ENCODE peak calls at places on chromosomes 6 and 20, in ten cellular contexts. One of them, this sample, is unnamed.

GRCh38 chr6:164106345-164106769 is 691.8 kb downstream of the QKI start:
- ATAC-seq in activated B cell treated with CpG ODN at 0.5 μM for 24 hours: no peak
- ATAC-seq in mucosa of descending colon: no peak
- ATAC-seq in PC-3: no peak
- ATAC-seq in Right ventricle myocardium inferior: peak
- ATAC-seq in Right ventricle myocardium superior: peak
- ATAC-seq in HCT116: peak
- ATAC-seq in body of pancreas: no peak
- ATAC-seq in stimulated activated memory B cell treated with anti-CD40 and anti-IgM and Interleukin-4, amounts not matched to agents 10 μg/mL and 1 μg/mL and 100 μg/mL, for 72 hours: peak
- ATAC-seq in activated CD8-positive, alpha-beta memory T cell treated with anti-CD3 and anti-CD28 coated beads, Interleukin-2, amount 10 ng/mL, durations not matched to agents 7 days and 5 days: no peak
- ATAC-seq in this sample: no peak

GRCh38 chr6:31660998-31661866 is 654 bp upstream of the C6orf47 start:
- ATAC-seq in PC-3: no peak
- ATAC-seq in body of pancreas: no peak
- ATAC-seq in HCT116: no peak
- ATAC-seq in Right ventricle myocardium inferior: no peak
- ATAC-seq in activated B cell treated with CpG ODN at 0.5 μM for 24 hours: no peak
- ATAC-seq in stimulated activated memory B cell treated with anti-CD40 and anti-IgM and Interleukin-4, amounts not matched to agents 10 μg/mL and 1 μg/mL and 100 μg/mL, for 72 hours: no peak
- ATAC-seq in activated CD8-positive, alpha-beta memory T cell treated with anti-CD3 and anti-CD28 coated beads, Interleukin-2, amount 10 ng/mL, durations not matched to agents 7 days and 5 days: no peak
- ATAC-seq in mucosa of descending colon: no peak
- ATAC-seq in Right ventricle myocardium superior: no peak
- ATAC-seq in this sample: no peak

GRCh38 chr6:32426338-32426737 is 13.3 kb upstream of the HLA-DRA start:
- ATAC-seq in Right ventricle myocardium inferior: no peak
- ATAC-seq in body of pancreas: no peak
- ATAC-seq in stimulated activated memory B cell treated with anti-CD40 and anti-IgM and Interleukin-4, amounts not matched to agents 10 μg/mL and 1 μg/mL and 100 μg/mL, for 72 hours: no peak
- ATAC-seq in PC-3: no peak
- ATAC-seq in mucosa of descending colon: peak
- ATAC-seq in activated B cell treated with CpG ODN at 0.5 μM for 24 hours: no peak
- ATAC-seq in activated CD8-positive, alpha-beta memory T cell treated with anti-CD3 and anti-CD28 coated beads, Interleukin-2, amount 10 ng/mL, durations not matched to agents 7 days and 5 days: no peak
- ATAC-seq in HCT116: no peak
- ATAC-seq in Right ventricle myocardium superior: no peak
- ATAC-seq in this sample: no peak

GRCh38 chr6:106973841-106974336 is 640 bp downstream of the CD24 start:
- ATAC-seq in activated B cell treated with CpG ODN at 0.5 μM for 24 hours: peak
- ATAC-seq in HCT116: no peak
- ATAC-seq in activated CD8-positive, alpha-beta memory T cell treated with anti-CD3 and anti-CD28 coated beads, Interleukin-2, amount 10 ng/mL, durations not matched to agents 7 days and 5 days: no peak
- ATAC-seq in body of pancreas: peak
- ATAC-seq in PC-3: peak
- ATAC-seq in Right ventricle myocardium inferior: no peak
- ATAC-seq in Right ventricle myocardium superior: no peak
- ATAC-seq in stimulated activated memory B cell treated with anti-CD40 and anti-IgM and Interleukin-4, amounts not matched to agents 10 μg/mL and 1 μg/mL and 100 μg/mL, for 72 hours: peak
- ATAC-seq in mucosa of descending colon: peak
- ATAC-seq in this sample: no peak

GRCh38 chr20:47956261-47956995 is 171.1 kb upstream of the SULF2 start:
- ATAC-seq in activated B cell treated with CpG ODN at 0.5 μM for 24 hours: no peak
- ATAC-seq in HCT116: no peak
- ATAC-seq in stimulated activated memory B cell treated with anti-CD40 and anti-IgM and Interleukin-4, amounts not matched to agents 10 μg/mL and 1 μg/mL and 100 μg/mL, for 72 hours: no peak
- ATAC-seq in Right ventricle myocardium superior: peak
- ATAC-seq in activated CD8-positive, alpha-beta memory T cell treated with anti-CD3 and anti-CD28 coated beads, Interleukin-2, amount 10 ng/mL, durations not matched to agents 7 days and 5 days: no peak
- ATAC-seq in Right ventricle myocardium inferior: peak
- ATAC-seq in PC-3: no peak
- ATAC-seq in mucosa of descending colon: no peak
- ATAC-seq in body of pancreas: no peak
- ATAC-seq in this sample: peak

GRCh38 chr6:51542466-51542865 is 544.9 kb downstream of the PKHD1 start:
- ATAC-seq in PC-3: no peak
- ATAC-seq in activated CD8-positive, alpha-beta memory T cell treated with anti-CD3 and anti-CD28 coated beads, Interleukin-2, amount 10 ng/mL, durations not matched to agents 7 days and 5 days: no peak
- ATAC-seq in body of pancreas: no peak
- ATAC-seq in mucosa of descending colon: no peak
- ATAC-seq in stimulated activated memory B cell treated with anti-CD40 and anti-IgM and Interleukin-4, amounts not matched to agents 10 μg/mL and 1 μg/mL and 100 μg/mL, for 72 hours: no peak
- ATAC-seq in Right ventricle myocardium superior: no peak
- ATAC-seq in Right ventricle myocardium inferior: no peak
- ATAC-seq in activated B cell treated with CpG ODN at 0.5 μM for 24 hours: no peak
- ATAC-seq in HCT116: no peak
- ATAC-seq in this sample: no peak

GRCh38 chr6:27604986-27605385 is 132.1 kb upstream of the ZNF184 start:
- ATAC-seq in mucosa of descending colon: no peak
- ATAC-seq in body of pancreas: no peak
- ATAC-seq in PC-3: no peak
- ATAC-seq in activated B cell treated with CpG ODN at 0.5 μM for 24 hours: no peak
- ATAC-seq in HCT116: no peak
- ATAC-seq in stimulated activated memory B cell treated with anti-CD40 and anti-IgM and Interleukin-4, amounts not matched to agents 10 μg/mL and 1 μg/mL and 100 μg/mL, for 72 hours: no peak
- ATAC-seq in Right ventricle myocardium inferior: no peak
- ATAC-seq in activated CD8-positive, alpha-beta memory T cell treated with anti-CD3 and anti-CD28 coated beads, Interleukin-2, amount 10 ng/mL, durations not matched to agents 7 days and 5 days: no peak
- ATAC-seq in Right ventricle myocardium superior: no peak
- ATAC-seq in this sample: no peak

GRCh38 chr6:71529769-71530168 is 241.2 kb downstream of the OGFRL1 start:
- ATAC-seq in PC-3: no peak
- ATAC-seq in Right ventricle myocardium inferior: no peak
- ATAC-seq in activated CD8-positive, alpha-beta memory T cell treated with anti-CD3 and anti-CD28 coated beads, Interleukin-2, amount 10 ng/mL, durations not matched to agents 7 days and 5 days: no peak
- ATAC-seq in activated B cell treated with CpG ODN at 0.5 μM for 24 hours: no peak
- ATAC-seq in body of pancreas: no peak
- ATAC-seq in Right ventricle myocardium superior: no peak
- ATAC-seq in stimulated activated memory B cell treated with anti-CD40 and anti-IgM and Interleukin-4, amounts not matched to agents 10 μg/mL and 1 μg/mL and 100 μg/mL, for 72 hours: no peak
- ATAC-seq in HCT116: no peak
- ATAC-seq in mucosa of descending colon: no peak
- ATAC-seq in this sample: no peak

GRCh38 chr6:108294787-108295625 is at the start of gene AFG1L:
- ATAC-seq in body of pancreas: peak
- ATAC-seq in HCT116: peak
- ATAC-seq in Right ventricle myocardium superior: peak
- ATAC-seq in mucosa of descending colon: peak
- ATAC-seq in activated CD8-positive, alpha-beta memory T cell treated with anti-CD3 and anti-CD28 coated beads, Interleukin-2, amount 10 ng/mL, durations not matched to agents 7 days and 5 days: peak
- ATAC-seq in PC-3: peak
- ATAC-seq in Right ventricle myocardium inferior: peak
- ATAC-seq in activated B cell treated with CpG ODN at 0.5 μM for 24 hours: peak
- ATAC-seq in stimulated activated memory B cell treated with anti-CD40 and anti-IgM and Interleukin-4, amounts not matched to agents 10 μg/mL and 1 μg/mL and 100 μg/mL, for 72 hours: peak
- ATAC-seq in this sample: peak

GRCh38 chr6:22568854-22569253 is 512 bp upstream of the HDGFL1 start:
- ATAC-seq in stimulated activated memory B cell treated with anti-CD40 and anti-IgM and Interleukin-4, amounts not matched to agents 10 μg/mL and 1 μg/mL and 100 μg/mL, for 72 hours: no peak
- ATAC-seq in PC-3: no peak
- ATAC-seq in HCT116: no peak
- ATAC-seq in mucosa of descending colon: no peak
- ATAC-seq in Right ventricle myocardium inferior: no peak
- ATAC-seq in body of pancreas: no peak
- ATAC-seq in activated CD8-positive, alpha-beta memory T cell treated with anti-CD3 and anti-CD28 coated beads, Interleukin-2, amount 10 ng/mL, durations not matched to agents 7 days and 5 days: no peak
- ATAC-seq in Right ventricle myocardium superior: no peak
- ATAC-seq in activated B cell treated with CpG ODN at 0.5 μM for 24 hours: no peak
- ATAC-seq in this sample: no peak

GRCh38 chr20:64091762-64092161 is 7.6 kb upstream of the LKAAEAR1 start:
- ATAC-seq in PC-3: no peak
- ATAC-seq in body of pancreas: no peak
- ATAC-seq in Right ventricle myocardium superior: no peak
- ATAC-seq in mucosa of descending colon: no peak
- ATAC-seq in HCT116: peak
- ATAC-seq in stimulated activated memory B cell treated with anti-CD40 and anti-IgM and Interleukin-4, amounts not matched to agents 10 μg/mL and 1 μg/mL and 100 μg/mL, for 72 hours: peak
- ATAC-seq in activated B cell treated with CpG ODN at 0.5 μM for 24 hours: no peak
- ATAC-seq in activated CD8-positive, alpha-beta memory T cell treated with anti-CD3 and anti-CD28 coated beads, Interleukin-2, amount 10 ng/mL, durations not matched to agents 7 days and 5 days: no peak
- ATAC-seq in Right ventricle myocardium inferior: no peak
- ATAC-seq in this sample: no peak

GRCh38 chr6:46378161-46378881 is 112.9 kb downstream of the RCAN2 start:
- ATAC-seq in HCT116: no peak
- ATAC-seq in activated B cell treated with CpG ODN at 0.5 μM for 24 hours: no peak
- ATAC-seq in PC-3: no peak
- ATAC-seq in Right ventricle myocardium inferior: no peak
- ATAC-seq in mucosa of descending colon: no peak
- ATAC-seq in Right ventricle myocardium superior: no peak
- ATAC-seq in stimulated activated memory B cell treated with anti-CD40 and anti-IgM and Interleukin-4, amounts not matched to agents 10 μg/mL and 1 μg/mL and 100 μg/mL, for 72 hours: no peak
- ATAC-seq in activated CD8-positive, alpha-beta memory T cell treated with anti-CD3 and anti-CD28 coated beads, Interleukin-2, amount 10 ng/mL, durations not matched to agents 7 days and 5 days: no peak
- ATAC-seq in body of pancreas: no peak
- ATAC-seq in this sample: no peak

GRCh38 chr6:366972-367794 is 24.4 kb upstream of the IRF4 start:
- ATAC-seq in PC-3: no peak
- ATAC-seq in HCT116: no peak
- ATAC-seq in stimulated activated memory B cell treated with anti-CD40 and anti-IgM and Interleukin-4, amounts not matched to agents 10 μg/mL and 1 μg/mL and 100 μg/mL, for 72 hours: no peak
- ATAC-seq in Right ventricle myocardium superior: no peak
- ATAC-seq in body of pancreas: no peak
- ATAC-seq in activated B cell treated with CpG ODN at 0.5 μM for 24 hours: no peak
- ATAC-seq in mucosa of descending colon: peak
- ATAC-seq in Right ventricle myocardium inferior: peak
- ATAC-seq in activated CD8-positive, alpha-beta memory T cell treated with anti-CD3 and anti-CD28 coated beads, Interleukin-2, amount 10 ng/mL, durations not matched to agents 7 days and 5 days: no peak
- ATAC-seq in this sample: no peak

GRCh38 chr6:165605901-165606739 is 56.9 kb downstream of the PDE10A start:
- ATAC-seq in activated CD8-positive, alpha-beta memory T cell treated with anti-CD3 and anti-CD28 coated beads, Interleukin-2, amount 10 ng/mL, durations not matched to agents 7 days and 5 days: no peak
- ATAC-seq in HCT116: no peak
- ATAC-seq in activated B cell treated with CpG ODN at 0.5 μM for 24 hours: no peak
- ATAC-seq in mucosa of descending colon: no peak
- ATAC-seq in body of pancreas: peak
- ATAC-seq in stimulated activated memory B cell treated with anti-CD40 and anti-IgM and Interleukin-4, amounts not matched to agents 10 μg/mL and 1 μg/mL and 100 μg/mL, for 72 hours: no peak
- ATAC-seq in Right ventricle myocardium inferior: no peak
- ATAC-seq in PC-3: no peak
- ATAC-seq in Right ventricle myocardium superior: no peak
- ATAC-seq in this sample: no peak

GRCh38 chr6:124947821-124948451 is 14.3 kb upstream of the RNF217 start:
- ATAC-seq in Right ventricle myocardium inferior: no peak
- ATAC-seq in body of pancreas: no peak
- ATAC-seq in Right ventricle myocardium superior: no peak
- ATAC-seq in stimulated activated memory B cell treated with anti-CD40 and anti-IgM and Interleukin-4, amounts not matched to agents 10 μg/mL and 1 μg/mL and 100 μg/mL, for 72 hours: no peak
- ATAC-seq in PC-3: peak
- ATAC-seq in HCT116: no peak
- ATAC-seq in activated CD8-positive, alpha-beta memory T cell treated with anti-CD3 and anti-CD28 coated beads, Interleukin-2, amount 10 ng/mL, durations not matched to agents 7 days and 5 days: no peak
- ATAC-seq in mucosa of descending colon: no peak
- ATAC-seq in activated B cell treated with CpG ODN at 0.5 μM for 24 hours: no peak
- ATAC-seq in this sample: no peak

GRCh38 chr6:111686249-111686997 is 80.7 kb upstream of the TRAF3IP2 start:
- ATAC-seq in PC-3: no peak
- ATAC-seq in Right ventricle myocardium inferior: no peak
- ATAC-seq in mucosa of descending colon: no peak
- ATAC-seq in stimulated activated memory B cell treated with anti-CD40 and anti-IgM and Interleukin-4, amounts not matched to agents 10 μg/mL and 1 μg/mL and 100 μg/mL, for 72 hours: no peak
- ATAC-seq in Right ventricle myocardium superior: no peak
- ATAC-seq in activated CD8-positive, alpha-beta memory T cell treated with anti-CD3 and anti-CD28 coated beads, Interleukin-2, amount 10 ng/mL, durations not matched to agents 7 days and 5 days: no peak
- ATAC-seq in body of pancreas: peak
- ATAC-seq in activated B cell treated with CpG ODN at 0.5 μM for 24 hours: no peak
- ATAC-seq in HCT116: no peak
- ATAC-seq in this sample: no peak

GRCh38 chr6:117227245-117227962 is 38.0 kb upstream of the VGLL2 start:
- ATAC-seq in Right ventricle myocardium superior: no peak
- ATAC-seq in activated CD8-positive, alpha-beta memory T cell treated with anti-CD3 and anti-CD28 coated beads, Interleukin-2, amount 10 ng/mL, durations not matched to agents 7 days and 5 days: no peak
- ATAC-seq in HCT116: no peak
- ATAC-seq in PC-3: no peak
- ATAC-seq in mucosa of descending colon: no peak
- ATAC-seq in activated B cell treated with CpG ODN at 0.5 μM for 24 hours: no peak
- ATAC-seq in Right ventricle myocardium inferior: no peak
- ATAC-seq in body of pancreas: no peak
- ATAC-seq in stimulated activated memory B cell treated with anti-CD40 and anti-IgM and Interleukin-4, amounts not matched to agents 10 μg/mL and 1 μg/mL and 100 μg/mL, for 72 hours: no peak
- ATAC-seq in this sample: peak

GRCh38 chr6:29510202-29510601 is 22.4 kb upstream of the MAS1L start:
- ATAC-seq in HCT116: peak
- ATAC-seq in Right ventricle myocardium superior: no peak
- ATAC-seq in PC-3: no peak
- ATAC-seq in mucosa of descending colon: no peak
- ATAC-seq in activated CD8-positive, alpha-beta memory T cell treated with anti-CD3 and anti-CD28 coated beads, Interleukin-2, amount 10 ng/mL, durations not matched to agents 7 days and 5 days: no peak
- ATAC-seq in activated B cell treated with CpG ODN at 0.5 μM for 24 hours: no peak
- ATAC-seq in Right ventricle myocardium inferior: no peak
- ATAC-seq in body of pancreas: no peak
- ATAC-seq in stimulated activated memory B cell treated with anti-CD40 and anti-IgM and Interleukin-4, amounts not matched to agents 10 μg/mL and 1 μg/mL and 100 μg/mL, for 72 hours: peak
- ATAC-seq in this sample: no peak

GRCh38 chr6:31186052-31186734 is 15.7 kb upstream of the POU5F1 start:
- ATAC-seq in HCT116: no peak
- ATAC-seq in activated CD8-positive, alpha-beta memory T cell treated with anti-CD3 and anti-CD28 coated beads, Interleukin-2, amount 10 ng/mL, durations not matched to agents 7 days and 5 days: no peak
- ATAC-seq in mucosa of descending colon: peak
- ATAC-seq in Right ventricle myocardium inferior: peak
- ATAC-seq in Right ventricle myocardium superior: peak
- ATAC-seq in body of pancreas: peak
- ATAC-seq in PC-3: peak
- ATAC-seq in stimulated activated memory B cell treated with anti-CD40 and anti-IgM and Interleukin-4, amounts not matched to agents 10 μg/mL and 1 μg/mL and 100 μg/mL, for 72 hours: no peak
- ATAC-seq in activated B cell treated with CpG ODN at 0.5 μM for 24 hours: peak
- ATAC-seq in this sample: no peak

GRCh38 chr6:128727500-128727899 is 155.4 kb upstream of the LAMA2 start:
- ATAC-seq in Right ventricle myocardium inferior: no peak
- ATAC-seq in HCT116: no peak
- ATAC-seq in stimulated activated memory B cell treated with anti-CD40 and anti-IgM and Interleukin-4, amounts not matched to agents 10 μg/mL and 1 μg/mL and 100 μg/mL, for 72 hours: no peak
- ATAC-seq in PC-3: no peak
- ATAC-seq in body of pancreas: no peak
- ATAC-seq in activated B cell treated with CpG ODN at 0.5 μM for 24 hours: no peak
- ATAC-seq in activated CD8-positive, alpha-beta memory T cell treated with anti-CD3 and anti-CD28 coated beads, Interleukin-2, amount 10 ng/mL, durations not matched to agents 7 days and 5 days: no peak
- ATAC-seq in Right ventricle myocardium superior: no peak
- ATAC-seq in mucosa of descending colon: no peak
- ATAC-seq in this sample: no peak

GRCh38 chr6:119880840-119881239 is 531.3 kb upstream of the MAN1A1 start:
- ATAC-seq in activated CD8-positive, alpha-beta memory T cell treated with anti-CD3 and anti-CD28 coated beads, Interleukin-2, amount 10 ng/mL, durations not matched to agents 7 days and 5 days: no peak
- ATAC-seq in Right ventricle myocardium superior: no peak
- ATAC-seq in mucosa of descending colon: no peak
- ATAC-seq in stimulated activated memory B cell treated with anti-CD40 and anti-IgM and Interleukin-4, amounts not matched to agents 10 μg/mL and 1 μg/mL and 100 μg/mL, for 72 hours: no peak
- ATAC-seq in Right ventricle myocardium inferior: no peak
- ATAC-seq in HCT116: no peak
- ATAC-seq in activated B cell treated with CpG ODN at 0.5 μM for 24 hours: no peak
- ATAC-seq in body of pancreas: no peak
- ATAC-seq in PC-3: peak
- ATAC-seq in this sample: no peak

GRCh38 chr6:125252891-125253290 is 48.9 kb downstream of the HDDC2 start:
- ATAC-seq in activated B cell treated with CpG ODN at 0.5 μM for 24 hours: no peak
- ATAC-seq in mucosa of descending colon: no peak
- ATAC-seq in activated CD8-positive, alpha-beta memory T cell treated with anti-CD3 and anti-CD28 coated beads, Interleukin-2, amount 10 ng/mL, durations not matched to agents 7 days and 5 days: no peak
- ATAC-seq in stimulated activated memory B cell treated with anti-CD40 and anti-IgM and Interleukin-4, amounts not matched to agents 10 μg/mL and 1 μg/mL and 100 μg/mL, for 72 hours: no peak
- ATAC-seq in Right ventricle myocardium inferior: no peak
- ATAC-seq in HCT116: no peak
- ATAC-seq in Right ventricle myocardium superior: no peak
- ATAC-seq in body of pancreas: no peak
- ATAC-seq in PC-3: no peak
- ATAC-seq in this sample: no peak

GRCh38 chr6:168709440-168709839 is 268.5 kb downstream of the SMOC2 start:
- ATAC-seq in body of pancreas: no peak
- ATAC-seq in activated B cell treated with CpG ODN at 0.5 μM for 24 hours: no peak
- ATAC-seq in HCT116: no peak
- ATAC-seq in activated CD8-positive, alpha-beta memory T cell treated with anti-CD3 and anti-CD28 coated beads, Interleukin-2, amount 10 ng/mL, durations not matched to agents 7 days and 5 days: no peak
- ATAC-seq in mucosa of descending colon: no peak
- ATAC-seq in PC-3: no peak
- ATAC-seq in Right ventricle myocardium superior: no peak
- ATAC-seq in stimulated activated memory B cell treated with anti-CD40 and anti-IgM and Interleukin-4, amounts not matched to agents 10 μg/mL and 1 μg/mL and 100 μg/mL, for 72 hours: no peak
- ATAC-seq in Right ventricle myocardium inferior: no peak
- ATAC-seq in this sample: no peak

GRCh38 chr6:143513410-143513809 is 1.9 kb upstream of the FUCA2 start:
- ATAC-seq in PC-3: no peak
- ATAC-seq in HCT116: peak
- ATAC-seq in activated B cell treated with CpG ODN at 0.5 μM for 24 hours: no peak
- ATAC-seq in activated CD8-positive, alpha-beta memory T cell treated with anti-CD3 and anti-CD28 coated beads, Interleukin-2, amount 10 ng/mL, durations not matched to agents 7 days and 5 days: no peak
- ATAC-seq in mucosa of descending colon: no peak
- ATAC-seq in Right ventricle myocardium superior: no peak
- ATAC-seq in body of pancreas: no peak
- ATAC-seq in Right ventricle myocardium inferior: no peak
- ATAC-seq in stimulated activated memory B cell treated with anti-CD40 and anti-IgM and Interleukin-4, amounts not matched to agents 10 μg/mL and 1 μg/mL and 100 μg/mL, for 72 hours: no peak
- ATAC-seq in this sample: no peak

GRCh38 chr6:18388942-18389341 is 1.8 kb downstream of the RNF144B start:
- ATAC-seq in PC-3: peak
- ATAC-seq in stimulated activated memory B cell treated with anti-CD40 and anti-IgM and Interleukin-4, amounts not matched to agents 10 μg/mL and 1 μg/mL and 100 μg/mL, for 72 hours: no peak
- ATAC-seq in Right ventricle myocardium inferior: no peak
- ATAC-seq in mucosa of descending colon: no peak
- ATAC-seq in activated B cell treated with CpG ODN at 0.5 μM for 24 hours: no peak
- ATAC-seq in Right ventricle myocardium superior: no peak
- ATAC-seq in body of pancreas: peak
- ATAC-seq in HCT116: no peak
- ATAC-seq in activated CD8-positive, alpha-beta memory T cell treated with anti-CD3 and anti-CD28 coated beads, Interleukin-2, amount 10 ng/mL, durations not matched to agents 7 days and 5 days: no peak
- ATAC-seq in this sample: no peak

GRCh38 chr6:167139761-167140160 is 16.9 kb downstream of the CCR6 start:
- ATAC-seq in PC-3: no peak
- ATAC-seq in body of pancreas: no peak
- ATAC-seq in mucosa of descending colon: no peak
- ATAC-seq in HCT116: no peak
- ATAC-seq in activated CD8-positive, alpha-beta memory T cell treated with anti-CD3 and anti-CD28 coated beads, Interleukin-2, amount 10 ng/mL, durations not matched to agents 7 days and 5 days: no peak
- ATAC-seq in Right ventricle myocardium superior: no peak
- ATAC-seq in stimulated activated memory B cell treated with anti-CD40 and anti-IgM and Interleukin-4, amounts not matched to agents 10 μg/mL and 1 μg/mL and 100 μg/mL, for 72 hours: no peak
- ATAC-seq in activated B cell treated with CpG ODN at 0.5 μM for 24 hours: peak
- ATAC-seq in Right ventricle myocardium inferior: no peak
- ATAC-seq in this sample: no peak

GRCh38 chr6:11900662-11901598 is 111.2 kb upstream of the HIVEP1 start:
- ATAC-seq in mucosa of descending colon: no peak
- ATAC-seq in body of pancreas: no peak
- ATAC-seq in PC-3: no peak
- ATAC-seq in activated CD8-positive, alpha-beta memory T cell treated with anti-CD3 and anti-CD28 coated beads, Interleukin-2, amount 10 ng/mL, durations not matched to agents 7 days and 5 days: peak
- ATAC-seq in HCT116: no peak
- ATAC-seq in stimulated activated memory B cell treated with anti-CD40 and anti-IgM and Interleukin-4, amounts not matched to agents 10 μg/mL and 1 μg/mL and 100 μg/mL, for 72 hours: no peak
- ATAC-seq in Right ventricle myocardium inferior: no peak
- ATAC-seq in activated B cell treated with CpG ODN at 0.5 μM for 24 hours: no peak
- ATAC-seq in Right ventricle myocardium superior: no peak
- ATAC-seq in this sample: no peak

GRCh38 chr6:5481024-5481423 is 219.7 kb downstream of the FARS2 start:
- ATAC-seq in mucosa of descending colon: no peak
- ATAC-seq in Right ventricle myocardium superior: peak
- ATAC-seq in activated B cell treated with CpG ODN at 0.5 μM for 24 hours: no peak
- ATAC-seq in PC-3: no peak
- ATAC-seq in Right ventricle myocardium inferior: peak
- ATAC-seq in body of pancreas: no peak
- ATAC-seq in activated CD8-positive, alpha-beta memory T cell treated with anti-CD3 and anti-CD28 coated beads, Interleukin-2, amount 10 ng/mL, durations not matched to agents 7 days and 5 days: no peak
- ATAC-seq in stimulated activated memory B cell treated with anti-CD40 and anti-IgM and Interleukin-4, amounts not matched to agents 10 μg/mL and 1 μg/mL and 100 μg/mL, for 72 hours: no peak
- ATAC-seq in HCT116: no peak
- ATAC-seq in this sample: no peak